ENCODE peak calls at places on chromosome 7, in nine cellular contexts. N is progenitor cell of endocrine pancreas, R is endothelial cell, E is AG10803, A is H9, X is foreskin keratinocyte, F is HFFc6, O is kidney epithelial cell, Q is BJ. M is an unnamed sample.

GRCh38 chr7:45685619-45686240 is 111.6 kb downstream of the ADCY1 start:
- DNase-seq in Q (no peak), A (peak; percentile 24), F (no peak), O (no peak), E (no peak), N (no peak), X (no peak), R (no peak), M (no peak)

GRCh38 chr7:94087664-94088352 is 83.7 kb upstream of the BET1 start:
- DNase-seq in Q (no peak), A (peak; percentile 55), X (peak; percentile 19), O (peak; percentile 52), E (peak; percentile 79), F (peak; percentile 61), N (no peak), R (peak; percentile 63), M (no peak)

GRCh38 chr7:121307021-121307575 is 21.7 kb upstream of the WNT16 start:
- DNase-seq in O (no peak), X (peak; percentile 82), N (no peak), E (no peak), F (no peak), A (no peak), R (no peak), Q (no peak), M (no peak)

GRCh38 chr7:134602921-134603394 is 43.7 kb upstream of the BPGM start:
- DNase-seq in F (no peak), Q (no peak), N (no peak), R (no peak), X (no peak), A (no peak), O (no peak), E (peak; percentile 54), M (no peak)

GRCh38 chr7:140033779-140034363 is 28.9 kb downstream of the PARP12 start:
- DNase-seq in E (no peak), X (peak; percentile 97), R (no peak), A (no peak), F (no peak), Q (no peak), N (no peak), O (no peak), M (no peak)

GRCh38 chr7:3733541-3734140 is 432.6 kb downstream of the SDK1 start:
- DNase-seq in F (no peak), A (no peak), R (no peak), N (no peak), X (no peak), E (no peak), Q (no peak), O (no peak), M (no peak)

GRCh38 chr7:44285561-44285960 is 39.8 kb downstream of the CAMK2B start:
- DNase-seq in O (no peak), N (no peak), A (no peak), R (no peak), X (no peak), F (no peak), Q (no peak), E (no peak), M (peak; percentile 19)

GRCh38 chr7:111516612-111517011 is 45.7 kb downstream of the IMMP2L start:
- DNase-seq in R (no peak), X (peak; percentile 65), A (no peak), F (peak; percentile 10), O (no peak), Q (no peak), N (no peak), E (no peak), M (no peak)

GRCh38 chr7:22417349-22417748 is 60.4 kb upstream of the RAPGEF5 start:
- DNase-seq in Q (no peak), F (no peak), X (no peak), N (no peak), O (no peak), R (no peak), A (no peak), E (no peak), M (no peak)

GRCh38 chr7:65967361-65968155 is 14.5 kb downstream of the GUSB start:
- DNase-seq in X (no peak), E (no peak), R (no peak), O (no peak), N (no peak), F (no peak), A (no peak), Q (no peak), M (peak; percentile 75)

GRCh38 chr7:114822844-114823243 is 99.0 kb upstream of the MDFIC start:
- DNase-seq in O (no peak), F (no peak), X (no peak), E (no peak), Q (no peak), A (no peak), N (no peak), R (no peak), M (no peak)

GRCh38 chr7:114820993-114821945 is 100.6 kb upstream of the MDFIC start:
- DNase-seq in N (no peak), F (no peak), X (no peak), Q (no peak), R (no peak), E (peak; percentile 72), A (no peak), O (no peak), M (no peak)

GRCh38 chr7:114823290-114823689 is 98.6 kb upstream of the MDFIC start:
- DNase-seq in R (no peak), N (no peak), E (peak; percentile 67), O (no peak), X (peak; percentile 36), F (no peak), Q (no peak), A (peak; percentile 49), M (no peak)

GRCh38 chr7:114822131-114822530 is 99.8 kb upstream of the MDFIC start:
- DNase-seq in O (no peak), X (no peak), Q (no peak), F (no peak), A (no peak), R (no peak), E (no peak), N (no peak), M (no peak)

DNA sequence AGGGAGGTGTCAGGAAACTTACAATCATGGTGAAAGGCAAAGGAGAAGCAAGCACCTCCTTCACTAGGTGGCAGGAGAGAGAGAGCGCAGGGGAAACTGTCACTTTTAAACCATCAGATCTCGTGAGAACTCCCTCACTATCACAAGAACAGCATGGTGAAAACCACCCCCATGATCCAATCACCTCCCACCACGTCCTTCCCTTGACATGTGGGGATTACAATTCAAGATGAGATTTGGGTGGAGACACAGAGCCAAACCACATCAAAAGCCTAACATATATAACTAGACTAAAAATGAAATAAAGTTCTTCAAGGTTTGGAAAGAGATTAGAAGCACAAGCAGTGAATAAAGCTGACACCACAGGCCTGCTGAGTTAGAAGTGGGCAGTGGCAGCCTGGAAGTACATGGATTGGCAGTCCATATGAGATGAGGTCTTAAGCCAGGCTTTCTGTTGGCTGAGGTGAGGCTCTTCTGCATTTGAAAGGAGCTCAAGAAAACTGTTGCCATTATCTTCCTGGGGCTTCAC is 96.4 kb upstream of the MDFIC start:
- DNase-seq in X (no peak), N (no peak), E (no peak), F (no peak), A (peak; percentile 71), R (no peak), O (no peak), Q (no peak), M (no peak)
- TF ChIP-seq CTCF in X (no peak), N (no peak), E (no peak), F (peak; percentile 14), A (peak; percentile 54), R (no peak), O (peak; percentile 5), Q (no peak), M (no peak)

DNA sequence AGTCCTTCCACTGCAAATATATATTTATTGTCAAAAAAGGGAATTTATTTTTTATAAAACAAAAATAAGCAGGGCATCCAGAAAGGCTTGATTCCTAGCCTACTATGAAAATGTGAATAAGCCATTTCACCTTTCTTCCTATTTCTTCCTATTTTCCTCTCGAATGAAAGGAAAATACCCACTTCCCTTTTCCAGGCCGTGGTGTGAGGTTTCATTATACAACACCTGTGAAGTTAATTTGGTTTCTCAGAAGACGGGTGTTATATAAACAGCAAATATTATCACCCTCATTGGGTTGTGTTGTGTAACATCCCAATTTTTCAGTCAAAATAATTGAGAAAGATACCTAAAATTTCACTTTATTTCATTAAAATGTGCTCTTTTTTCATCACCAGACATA is 214.3 kb downstream of the DGKB start:
- DNase-seq in R (no peak), N (no peak), Q (no peak), X (no peak), F (no peak), E (no peak), O (no peak), A (no peak), M (no peak)
- TF ChIP-seq CTCF in R (no peak), N (no peak), Q (no peak), X (no peak), F (no peak), E (no peak), O (no peak), A (no peak), M (no peak)

DNA sequence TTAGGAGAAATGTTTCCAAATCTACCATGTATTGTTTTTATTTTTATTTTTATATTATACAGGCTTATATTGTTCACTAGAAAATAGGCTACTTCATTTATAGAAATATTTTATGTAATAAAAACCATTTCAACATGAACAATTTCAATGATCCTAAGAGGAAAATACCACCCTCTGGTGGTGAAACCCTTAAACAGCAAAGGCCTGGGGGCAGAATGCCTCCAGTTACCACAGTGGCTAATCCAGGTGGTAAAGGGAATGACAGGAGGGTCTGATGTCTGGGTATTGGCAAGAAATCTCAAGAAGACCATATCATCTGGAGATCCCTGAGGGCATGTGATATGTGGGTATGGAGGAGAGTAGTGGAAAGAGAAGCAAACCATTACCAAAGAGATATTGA is 19.3 kb downstream of the MACC1 start:
- DNase-seq in N (no peak), Q (no peak), O (no peak), F (no peak), R (no peak), E (no peak), A (no peak), X (no peak), M (no peak)
- TF ChIP-seq CTCF in N (peak; percentile 54), Q (peak; percentile 26), O (peak; percentile 18), F (peak; percentile 30), R (peak; percentile 69), E (peak; percentile 32), A (peak; percentile 79), X (peak; percentile 54), M (peak; percentile 51)

GRCh38 chr7:138980575-138981285 is 459 bp downstream of the KIAA1549 start:
- DNase-seq in F (no peak), O (no peak), Q (no peak), N (peak; percentile 38), E (no peak), X (no peak), R (peak; percentile 45), A (no peak), M (no peak)

GRCh38 chr7:138981332-138982203 is at the start of gene KIAA1549:
- DNase-seq in F (peak; percentile 54), O (no peak), X (no peak), A (peak; percentile 76), N (peak; percentile 68), Q (no peak), R (peak; percentile 80), E (peak; percentile 71), M (no peak)

GRCh38 chr7:138978541-138979184 is 2.5 kb downstream of the KIAA1549 start:
- DNase-seq in E (no peak), N (no peak), F (no peak), R (no peak), X (no peak), A (no peak), Q (no peak), O (no peak), M (no peak)

GRCh38 chr7:138979988-138980574 is 1.1 kb downstream of the KIAA1549 start:
- DNase-seq in F (peak; percentile 16), N (no peak), R (no peak), Q (no peak), E (peak; percentile 18), X (no peak), A (no peak), O (no peak), M (no peak)

GRCh38 chr7:138979226-138979979 is 1.8 kb downstream of the KIAA1549 start:
- DNase-seq in O (no peak), N (no peak), R (no peak), E (peak; percentile 15), F (peak; percentile 27), Q (no peak), X (no peak), A (no peak), M (no peak)
- TF ChIP-seq CTCF in O (no peak), N (peak; percentile 23), R (no peak), E (peak; percentile 27), F (peak; percentile 56), Q (peak; percentile 5), X (peak; percentile 23), A (peak; percentile 25), M (peak; percentile 37)

M was measured in chondrocyte.